ENCODE peak calls at places on chromosomes 12 and 14, in nine cellular contexts. U, C, S, J, I, G, M, W and P are unnamed samples.

GRCh38 chr14:65704412-65704811 is 291.9 kb downstream of the FUT8 start:
- DNase-seq in U (no peak), C (peak), S (no peak), J (no peak), I (no peak), G (no peak), M (no peak), W (no peak), P (no peak)

GRCh38 chr14:88682495-88683114 is 110.1 kb downstream of the EML5 start:
- DNase-seq in U (no peak), C (no peak), S (no peak), J (no peak), I (no peak), G (no peak), M (no peak), W (no peak), P (no peak)

GRCh38 chr12:104793280-104793679 is 164.8 kb downstream of the SLC41A2 start:
- DNase-seq in U (no peak), C (peak), S (no peak), J (no peak), I (no peak), G (no peak), M (no peak), W (no peak), P (no peak)

GRCh38 chr12:96143392-96143791 is 50.8 kb upstream of the ELK3 start:
- DNase-seq in U (peak), C (no peak), S (peak), J (peak), I (no peak), G (no peak), M (no peak), W (no peak), P (peak)

GRCh38 chr12:127928615-127929014 is 338.4 kb upstream of the TMEM132C start:
- DNase-seq in U (no peak), C (no peak), S (no peak), J (no peak), I (no peak), G (no peak), M (no peak), W (no peak), P (no peak)

GRCh38 chr12:94245984-94246383 is 97.6 kb downstream of the PLXNC1 start:
- DNase-seq in U (no peak), C (no peak), S (no peak), J (no peak), I (no peak), G (no peak), M (no peak), W (no peak), P (no peak)

GRCh38 chr12:232731-233614 is 19.0 kb upstream of the SLC6A12 start:
- DNase-seq in U (no peak), C (no peak), S (no peak), J (no peak), I (no peak), G (no peak), M (no peak), W (no peak), P (no peak)

GRCh38 chr12:17810399-17810798 is 279.6 kb downstream of the RERGL start:
- DNase-seq in U (no peak), C (no peak), S (no peak), J (no peak), I (no peak), G (no peak), M (no peak), W (no peak), P (no peak)

GRCh38 chr14:30283822-30284446 is 275.0 kb upstream of the G2E3 start:
- DNase-seq in U (no peak), C (peak), S (no peak), J (peak), I (no peak), G (peak), M (peak), W (peak), P (peak)

GRCh38 chr12:53052419-53053222 is 2.8 kb downstream of the TNS2 start:
- DNase-seq in U (no peak), C (peak), S (no peak), J (no peak), I (peak), G (no peak), M (no peak), W (no peak), P (no peak)

GRCh38 chr12:117188961-117189724 is 1.1 kb downstream of the FBXO21 start:
- DNase-seq in U (no peak), C (peak), S (no peak), J (no peak), I (peak), G (no peak), M (no peak), W (no peak), P (no peak)

GRCh38 chr14:61585598-61586538 is 109.4 kb upstream of the HIF1A start:
- DNase-seq in U (no peak), C (peak), S (no peak), J (no peak), I (no peak), G (no peak), M (no peak), W (no peak), P (no peak)

GRCh38 chr12:38761111-38761510 is 144.3 kb downstream of the CPNE8 start:
- DNase-seq in U (no peak), C (no peak), S (no peak), J (no peak), I (no peak), G (no peak), M (no peak), W (no peak), P (no peak)

GRCh38 chr12:104746689-104747088 is 211.4 kb downstream of the SLC41A2 start:
- DNase-seq in U (no peak), C (no peak), S (no peak), J (no peak), I (no peak), G (no peak), M (no peak), W (no peak), P (no peak)

GRCh38 chr14:73008501-73008900 is 18.4 kb downstream of the ZFYVE1 start:
- DNase-seq in U (no peak), C (peak), S (no peak), J (no peak), I (no peak), G (no peak), M (no peak), W (no peak), P (no peak)

GRCh38 chr12:123062682-123063426 is 82.4 kb downstream of the ARL6IP4 start:
- DNase-seq in U (no peak), C (peak), S (no peak), J (peak), I (no peak), G (no peak), M (no peak), W (peak), P (peak)

GRCh38 chr12:114265036-114265435 is 140.9 kb downstream of the TBX5 start:
- DNase-seq in U (no peak), C (no peak), S (no peak), J (no peak), I (no peak), G (no peak), M (no peak), W (no peak), P (no peak)

GRCh38 chr12:116015525-116015924 is 262.0 kb downstream of the MED13L start:
- DNase-seq in U (no peak), C (peak), S (no peak), J (peak), I (no peak), G (no peak), M (peak), W (peak), P (peak)

GRCh38 chr12:130992979-130993538 is 39.4 kb downstream of the ADGRD1 start:
- DNase-seq in U (no peak), C (no peak), S (no peak), J (no peak), I (no peak), G (no peak), M (no peak), W (no peak), P (no peak)